ENCODE peak calls at places on chromosomes 11 and 22, in six cellular contexts. One of them, this sample, is unnamed.

GRCh38 chr11:61860054-61860903 is 31.1 kb downstream of the FADS3 start:
- DNase-seq in tibial nerve: no peak
- DNase-seq in body of pancreas: peak
- DNase-seq in lower leg skin: peak
- DNase-seq in GM12892: no peak
- DNase-seq in upper lobe of left lung: no peak
- DNase-seq in this sample: no peak

GRCh38 chr11:134071766-134072403 is 3.0 kb downstream of the JAM3 start:
- DNase-seq in GM12892: no peak
- DNase-seq in tibial nerve: no peak
- DNase-seq in lower leg skin: no peak
- DNase-seq in body of pancreas: no peak
- DNase-seq in upper lobe of left lung: no peak
- DNase-seq in this sample: no peak

GRCh38 chr11:44693654-44694119 is 33.1 kb upstream of the TSPAN18 start:
- DNase-seq in GM12892: no peak
- DNase-seq in upper lobe of left lung: no peak
- DNase-seq in lower leg skin: no peak
- DNase-seq in tibial nerve: no peak
- DNase-seq in body of pancreas: no peak
- DNase-seq in this sample: no peak

GRCh38 chr11:32052218-32052617 is 38.7 kb upstream of the RCN1 start:
- DNase-seq in body of pancreas: peak
- DNase-seq in upper lobe of left lung: peak
- DNase-seq in GM12892: peak
- DNase-seq in lower leg skin: peak
- DNase-seq in tibial nerve: peak
- DNase-seq in this sample: peak

GRCh38 chr22:30572840-30573593 is 1.4 kb downstream of the GAL3ST1 start:
- DNase-seq in tibial nerve: no peak
- DNase-seq in lower leg skin: no peak
- DNase-seq in upper lobe of left lung: no peak
- DNase-seq in GM12892: no peak
- DNase-seq in body of pancreas: no peak
- DNase-seq in this sample: no peak

GRCh38 chr11:113664069-113664980 is 41.8 kb downstream of the TMPRSS5 start:
- DNase-seq in body of pancreas: no peak
- DNase-seq in upper lobe of left lung: no peak
- DNase-seq in lower leg skin: no peak
- DNase-seq in GM12892: no peak
- DNase-seq in tibial nerve: no peak
- DNase-seq in this sample: no peak

GRCh38 chr11:13166036-13166435 is 111.6 kb upstream of the BMAL1 start:
- DNase-seq in upper lobe of left lung: no peak
- DNase-seq in body of pancreas: no peak
- DNase-seq in lower leg skin: no peak
- DNase-seq in GM12892: no peak
- DNase-seq in tibial nerve: no peak
- DNase-seq in this sample: no peak

GRCh38 chr11:6757373-6757967 is 14.3 kb downstream of the OR2AG2 start:
- DNase-seq in GM12892: no peak
- DNase-seq in lower leg skin: peak
- DNase-seq in tibial nerve: peak
- DNase-seq in body of pancreas: peak
- DNase-seq in upper lobe of left lung: peak
- DNase-seq in this sample: no peak

GRCh38 chr11:32148824-32149223 is 58.0 kb downstream of the RCN1 start:
- DNase-seq in tibial nerve: no peak
- DNase-seq in body of pancreas: no peak
- DNase-seq in upper lobe of left lung: no peak
- DNase-seq in GM12892: no peak
- DNase-seq in lower leg skin: no peak
- DNase-seq in this sample: no peak

GRCh38 chr11:35853871-35854270 is 90.0 kb upstream of the LDLRAD3 start:
- DNase-seq in body of pancreas: no peak
- DNase-seq in lower leg skin: no peak
- DNase-seq in GM12892: no peak
- DNase-seq in upper lobe of left lung: no peak
- DNase-seq in tibial nerve: no peak
- DNase-seq in this sample: no peak

GRCh38 chr22:17774206-17774927 is at the start of gene BID:
- DNase-seq in body of pancreas: peak
- DNase-seq in GM12892: peak
- DNase-seq in lower leg skin: no peak
- DNase-seq in tibial nerve: no peak
- DNase-seq in upper lobe of left lung: peak
- DNase-seq in this sample: peak

GRCh38 chr11:2988361-2988762 is 3.8 kb downstream of the NAP1L4 start:
- DNase-seq in GM12892: no peak
- DNase-seq in tibial nerve: no peak
- DNase-seq in lower leg skin: no peak
- DNase-seq in body of pancreas: no peak
- DNase-seq in upper lobe of left lung: no peak
- DNase-seq in this sample: no peak

GRCh38 chr11:106959800-106960199 is 58.5 kb downstream of the GUCY1A2 start:
- DNase-seq in body of pancreas: no peak
- DNase-seq in tibial nerve: no peak
- DNase-seq in GM12892: no peak
- DNase-seq in lower leg skin: no peak
- DNase-seq in upper lobe of left lung: no peak
- DNase-seq in this sample: no peak

GRCh38 chr22:42959472-42960145 is 55.3 kb downstream of the PACSIN2 start:
- DNase-seq in upper lobe of left lung: peak
- DNase-seq in lower leg skin: no peak
- DNase-seq in tibial nerve: peak
- DNase-seq in GM12892: no peak
- DNase-seq in body of pancreas: peak
- DNase-seq in this sample: no peak

GRCh38 chr11:79413258-79413657 is 27.6 kb downstream of the TENM4 start:
- DNase-seq in GM12892: no peak
- DNase-seq in lower leg skin: peak
- DNase-seq in tibial nerve: peak
- DNase-seq in upper lobe of left lung: peak
- DNase-seq in body of pancreas: peak
- DNase-seq in this sample: no peak

GRCh38 chr11:115706735-115707134 is 202.5 kb upstream of the CADM1 start:
- DNase-seq in body of pancreas: no peak
- DNase-seq in lower leg skin: no peak
- DNase-seq in tibial nerve: no peak
- DNase-seq in GM12892: no peak
- DNase-seq in upper lobe of left lung: no peak
- DNase-seq in this sample: no peak

GRCh38 chr11:64314146-64314804 is 3.1 kb downstream of the TRMT112 start:
- DNase-seq in GM12892: no peak
- DNase-seq in body of pancreas: no peak
- DNase-seq in tibial nerve: no peak
- DNase-seq in lower leg skin: no peak
- DNase-seq in upper lobe of left lung: no peak
- DNase-seq in this sample: no peak

GRCh38 chr11:57251491-57252104 is 14.5 kb upstream of the APLNR start:
- DNase-seq in body of pancreas: no peak
- DNase-seq in upper lobe of left lung: no peak
- DNase-seq in tibial nerve: peak
- DNase-seq in lower leg skin: no peak
- DNase-seq in GM12892: no peak
- DNase-seq in this sample: no peak

GRCh38 chr11:107493117-107493516 is 35.5 kb upstream of the CWF19L2 start:
- DNase-seq in lower leg skin: no peak
- DNase-seq in tibial nerve: no peak
- DNase-seq in upper lobe of left lung: no peak
- DNase-seq in GM12892: no peak
- DNase-seq in body of pancreas: no peak
- DNase-seq in this sample: no peak

GRCh38 chr22:42180349-42180842 is 49.8 kb upstream of the CYP2D6 start:
- DNase-seq in GM12892: no peak
- DNase-seq in upper lobe of left lung: peak
- DNase-seq in tibial nerve: peak
- DNase-seq in lower leg skin: peak
- DNase-seq in body of pancreas: no peak
- DNase-seq in this sample: no peak

GRCh38 chr11:126210871-126211235 is 597 bp downstream of the RPUSD4 start:
- DNase-seq in upper lobe of left lung: no peak
- DNase-seq in lower leg skin: no peak
- DNase-seq in tibial nerve: no peak
- DNase-seq in body of pancreas: no peak
- DNase-seq in GM12892: no peak
- DNase-seq in this sample: no peak

GRCh38 chr11:64254326-64254725 is 3.0 kb downstream of the PLCB3 start:
- DNase-seq in lower leg skin: no peak
- DNase-seq in tibial nerve: no peak
- DNase-seq in GM12892: no peak
- DNase-seq in body of pancreas: no peak
- DNase-seq in upper lobe of left lung: no peak
- DNase-seq in this sample: no peak

DNA sequence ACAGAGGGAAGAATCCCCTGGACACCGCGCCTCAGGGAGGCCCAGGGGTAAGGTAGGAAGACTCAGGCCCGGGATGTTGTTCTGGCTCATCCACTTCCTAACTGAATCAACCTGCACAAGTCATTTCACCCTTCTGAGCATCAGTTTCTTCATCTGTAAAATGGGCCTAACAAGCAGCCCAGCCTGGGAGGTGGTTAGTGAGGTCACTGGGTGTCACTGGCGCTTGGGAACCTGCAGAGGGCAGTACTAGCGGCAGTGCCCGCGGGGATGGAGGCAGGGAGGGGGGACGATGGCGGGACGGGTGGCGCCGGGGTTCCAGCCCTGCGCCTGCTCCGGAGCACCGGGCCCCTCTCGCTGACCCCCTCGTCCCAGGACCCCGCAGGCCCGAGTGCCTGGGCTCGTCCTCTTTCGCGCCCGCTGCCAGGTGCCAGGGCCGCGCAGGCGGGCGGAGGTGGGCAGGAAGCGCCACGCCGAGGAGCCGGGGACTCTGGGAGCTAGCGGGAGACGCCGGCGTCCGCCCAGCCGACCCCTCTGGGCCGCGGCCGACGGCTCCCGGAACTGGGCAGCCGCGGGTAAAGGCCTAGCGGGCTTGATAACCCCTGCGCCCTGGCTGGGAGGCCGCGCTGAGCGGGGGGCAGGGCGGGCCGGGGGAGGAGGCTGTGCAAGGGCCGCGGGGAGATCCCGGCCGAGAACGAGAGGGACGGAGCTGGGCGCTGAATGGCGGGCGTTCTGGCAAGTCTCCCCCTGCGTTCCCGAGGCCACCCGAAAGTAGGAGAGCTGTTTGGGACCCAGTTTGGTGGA is at the start of gene NLRX1:
- DNase-seq in tibial nerve: peak
- DNase-seq in lower leg skin: peak
- DNase-seq in body of pancreas: peak
- DNase-seq in GM12892: peak
- DNase-seq in upper lobe of left lung: peak
- DNase-seq in this sample: peak
- TF ChIP-seq POLR2A in tibial nerve: no peak
- TF ChIP-seq POLR2A in lower leg skin: no peak
- TF ChIP-seq POLR2A in body of pancreas: peak
- TF ChIP-seq POLR2A in GM12892: peak
- TF ChIP-seq POLR2A in upper lobe of left lung: peak
- TF ChIP-seq POLR2A in this sample: peak

GRCh38 chr11:9089061-9089460 is 2.3 kb downstream of the SCUBE2 start:
- DNase-seq in lower leg skin: no peak
- DNase-seq in tibial nerve: no peak
- DNase-seq in body of pancreas: no peak
- DNase-seq in upper lobe of left lung: no peak
- DNase-seq in GM12892: no peak
- DNase-seq in this sample: no peak
- TF ChIP-seq POLR2A in lower leg skin: no peak
- TF ChIP-seq POLR2A in tibial nerve: no peak
- TF ChIP-seq POLR2A in body of pancreas: no peak
- TF ChIP-seq POLR2A in upper lobe of left lung: no peak
- TF ChIP-seq POLR2A in GM12892: no peak
- TF ChIP-seq POLR2A in this sample: no peak

DNA sequence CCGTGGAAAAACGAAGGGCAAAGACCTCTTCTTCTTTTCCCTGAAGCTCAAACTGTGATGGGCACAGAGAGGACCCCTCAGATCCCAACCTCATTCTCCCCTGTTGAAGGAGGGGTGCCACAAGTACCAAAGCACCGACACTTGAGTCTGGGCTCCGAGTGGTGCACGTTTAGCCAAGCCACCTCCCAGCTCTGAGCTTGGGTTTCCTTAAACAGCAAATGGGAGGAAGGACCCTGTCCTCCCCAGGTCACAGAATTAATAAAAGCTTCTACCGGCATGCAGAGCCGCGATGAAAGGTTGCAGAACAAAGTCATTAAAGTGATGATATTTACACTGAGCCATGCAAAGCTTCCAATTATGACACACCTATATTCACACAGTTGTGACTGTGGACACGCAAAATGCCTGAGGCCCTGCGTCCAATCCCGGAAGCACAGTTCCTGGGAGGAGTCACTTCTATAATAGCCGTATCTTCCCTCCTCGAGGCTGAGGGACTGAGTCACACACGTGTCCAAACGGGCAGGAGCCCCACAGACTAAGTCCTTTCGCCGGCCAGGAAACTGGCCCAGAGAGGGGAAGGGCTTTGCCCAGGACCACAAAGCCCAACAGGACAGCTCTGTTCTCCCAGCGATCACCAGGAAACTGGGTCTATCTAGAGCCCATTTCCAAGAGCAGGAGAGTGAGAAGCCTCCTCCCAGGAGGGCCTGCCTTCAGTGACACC is 922 bp upstream of the CSNK1E start:
- DNase-seq in body of pancreas: peak
- DNase-seq in tibial nerve: peak
- DNase-seq in upper lobe of left lung: peak
- DNase-seq in lower leg skin: peak
- DNase-seq in GM12892: no peak
- DNase-seq in this sample: no peak
- TF ChIP-seq POLR2A in body of pancreas: peak
- TF ChIP-seq POLR2A in tibial nerve: peak
- TF ChIP-seq POLR2A in upper lobe of left lung: peak
- TF ChIP-seq POLR2A in lower leg skin: no peak
- TF ChIP-seq POLR2A in GM12892: no peak
- TF ChIP-seq POLR2A in this sample: no peak

DNA sequence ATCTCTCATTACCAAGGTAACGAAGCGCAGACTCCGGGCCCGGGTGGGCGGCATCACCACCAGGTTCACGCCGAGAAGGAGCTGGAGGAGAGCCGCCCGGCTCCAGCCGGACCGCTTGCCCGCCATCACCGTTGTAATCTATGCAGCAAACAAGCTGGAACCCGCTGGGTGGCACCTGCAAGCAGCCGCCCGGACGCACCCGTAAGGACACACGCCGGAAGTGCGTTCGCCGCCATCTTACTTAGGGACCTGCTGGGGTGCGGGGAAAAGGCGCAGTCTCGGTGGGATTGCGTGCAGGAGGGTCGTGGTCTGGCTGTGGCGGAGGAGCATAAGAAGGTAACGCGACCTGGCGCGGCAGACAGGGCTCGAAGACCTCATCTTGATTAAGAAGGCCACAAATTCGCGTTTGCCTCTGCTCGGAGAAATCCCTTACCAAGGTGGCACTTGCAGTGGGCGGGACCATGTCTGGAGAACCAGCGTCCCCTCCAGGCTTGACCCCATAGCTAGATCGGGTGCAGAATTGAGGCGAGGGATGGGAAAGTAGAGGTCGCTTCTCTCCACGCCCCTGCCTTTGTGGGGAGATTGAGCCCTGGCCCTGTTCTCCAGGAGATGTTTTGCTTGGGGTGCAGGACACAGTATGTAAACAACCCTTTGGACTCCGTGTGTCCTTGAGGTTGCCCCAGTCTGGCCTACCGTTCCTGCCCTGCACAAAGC is at the start of gene ACP2:
- DNase-seq in upper lobe of left lung: peak
- DNase-seq in lower leg skin: peak
- DNase-seq in GM12892: peak
- DNase-seq in body of pancreas: peak
- DNase-seq in tibial nerve: peak
- DNase-seq in this sample: peak
- TF ChIP-seq POLR2A in upper lobe of left lung: peak
- TF ChIP-seq POLR2A in lower leg skin: no peak
- TF ChIP-seq POLR2A in GM12892: peak
- TF ChIP-seq POLR2A in body of pancreas: peak
- TF ChIP-seq POLR2A in tibial nerve: peak
- TF ChIP-seq POLR2A in this sample: peak